ENCODE peak calls at places on chromosomes 11 and 22, in eight cellular contexts. Y, W, X, U, Q, A, B and C are unnamed samples.

GRCh38 chr11:90705661-90706060 is 482.8 kb upstream of the CHORDC1 start:
- DNase-seq in Y (no peak), W (no peak), X (no peak), U (no peak), Q (no peak), A (no peak), B (no peak), C (peak)

GRCh38 chr11:134978388-134979088 is 566.5 kb upstream of the B3GAT1 start:
- DNase-seq in Y (no peak), W (no peak), X (no peak), U (no peak), Q (peak), A (peak), B (no peak), C (peak)

GRCh38 chr22:31818481-31819392 is 64.9 kb downstream of the DEPDC5 start:
- DNase-seq in Y (peak), W (no peak), X (no peak), U (no peak), Q (no peak), A (no peak), B (no peak), C (peak)

GRCh38 chr11:61007971-61008896 is 36.8 kb downstream of the CD6 start:
- DNase-seq in Y (no peak), W (no peak), X (peak), U (no peak), Q (no peak), A (peak), B (peak), C (no peak)

GRCh38 chr11:65310756-65311155 is 3.9 kb upstream of the CDC42EP2 start:
- DNase-seq in Y (no peak), W (no peak), X (no peak), U (no peak), Q (no peak), A (no peak), B (no peak), C (no peak)

GRCh38 chr11:88231894-88232482 is 56.7 kb upstream of the RAB38 start:
- DNase-seq in Y (peak), W (peak), X (no peak), U (no peak), Q (peak), A (peak), B (no peak), C (peak)

GRCh38 chr22:31829505-31829904 is 75.7 kb downstream of the DEPDC5 start:
- DNase-seq in Y (peak), W (no peak), X (no peak), U (no peak), Q (peak), A (peak), B (no peak), C (peak)

GRCh38 chr11:4480577-4481539 is 1.6 kb upstream of the OR52K1 start:
- DNase-seq in Y (peak), W (no peak), X (no peak), U (no peak), Q (no peak), A (no peak), B (no peak), C (peak)

GRCh38 chr11:103488021-103488420 is 378.8 kb downstream of the DYNC2H1 start:
- DNase-seq in Y (peak), W (no peak), X (no peak), U (no peak), Q (no peak), A (no peak), B (no peak), C (no peak)

GRCh38 chr11:68528630-68529029 is 68.1 kb downstream of the PPP6R3 start:
- DNase-seq in Y (no peak), W (peak), X (no peak), U (no peak), Q (peak), A (no peak), B (no peak), C (peak)

GRCh38 chr11:84289381-84289906 is 1003.3 kb upstream of the CCDC90B start:
- DNase-seq in Y (peak), W (no peak), X (no peak), U (no peak), Q (no peak), A (no peak), B (no peak), C (peak)

GRCh38 chr11:5280582-5281102 is 10.9 kb upstream of the HBE1 start:
- DNase-seq in Y (peak), W (peak), X (peak), U (no peak), Q (peak), A (no peak), B (peak), C (peak)

GRCh38 chr11:34548278-34548677 is 34.7 kb upstream of the ELF5 start:
- DNase-seq in Y (no peak), W (no peak), X (no peak), U (no peak), Q (no peak), A (no peak), B (no peak), C (no peak)

GRCh38 chr11:123197711-123198110 is 2.7 kb upstream of the CLMP start:
- DNase-seq in Y (no peak), W (no peak), X (no peak), U (no peak), Q (no peak), A (no peak), B (no peak), C (peak)

GRCh38 chr11:128616158-128616557 is 28.8 kb upstream of the ETS1 start:
- DNase-seq in Y (no peak), W (no peak), X (no peak), U (no peak), Q (no peak), A (peak), B (no peak), C (no peak)

GRCh38 chr11:65067446-65067845 is 9.1 kb upstream of the NAALADL1 start:
- DNase-seq in Y (no peak), W (no peak), X (no peak), U (no peak), Q (no peak), A (no peak), B (no peak), C (no peak)

GRCh38 chr11:131682373-131683015 is 312.1 kb downstream of the NTM start:
- DNase-seq in Y (no peak), W (no peak), X (no peak), U (no peak), Q (no peak), A (no peak), B (peak), C (no peak)

GRCh38 chr22:43925433-43926348 is 2.1 kb downstream of the PNPLA3 start:
- DNase-seq in Y (no peak), W (no peak), X (no peak), U (no peak), Q (peak), A (no peak), B (no peak), C (no peak)

GRCh38 chr11:12494699-12495098 is 117.3 kb downstream of the PARVA start:
- DNase-seq in Y (no peak), W (no peak), X (no peak), U (no peak), Q (no peak), A (no peak), B (no peak), C (peak)

GRCh38 chr11:87019582-87020271 is 18.0 kb upstream of the TMEM135 start:
- DNase-seq in Y (no peak), W (no peak), X (no peak), U (no peak), Q (no peak), A (no peak), B (no peak), C (peak)

GRCh38 chr22:20995329-20996030 is 6.4 kb downstream of the THAP7 start:
- DNase-seq in Y (no peak), W (no peak), X (no peak), U (no peak), Q (no peak), A (no peak), B (no peak), C (no peak)

GRCh38 chr22:36546092-36546804 is 17.3 kb upstream of the EIF3D start:
- DNase-seq in Y (peak), W (peak), X (no peak), U (no peak), Q (no peak), A (peak), B (no peak), C (peak)

GRCh38 chr22:49903322-49904039 is 14.8 kb downstream of the ALG12 start:
- DNase-seq in Y (no peak), W (no peak), X (no peak), U (no peak), Q (peak), A (peak), B (no peak), C (no peak)

GRCh38 chr11:129117595-129118350 is 74.4 kb downstream of the ARHGAP32 start:
- DNase-seq in Y (peak), W (peak), X (peak), U (no peak), Q (peak), A (peak), B (no peak), C (peak)

GRCh38 chr11:2551131-2551530 is 106.3 kb downstream of the KCNQ1 start:
- DNase-seq in Y (no peak), W (no peak), X (no peak), U (no peak), Q (no peak), A (no peak), B (peak), C (no peak)

GRCh38 chr22:43435851-43436535 is 24.2 kb downstream of the MPPED1 start:
- DNase-seq in Y (no peak), W (no peak), X (no peak), U (no peak), Q (no peak), A (no peak), B (peak), C (peak)

GRCh38 chr22:49062155-49063039 is 765.3 kb downstream of the BRD1 start:
- DNase-seq in Y (no peak), W (no peak), X (no peak), U (no peak), Q (peak), A (no peak), B (no peak), C (no peak)

GRCh38 chr11:61384271-61385242 is 7.8 kb upstream of the TMEM216 start:
- DNase-seq in Y (no peak), W (peak), X (no peak), U (no peak), Q (peak), A (no peak), B (no peak), C (peak)

GRCh38 chr11:19201737-19202605 is at the start of gene CSRP3:
- DNase-seq in Y (no peak), W (no peak), X (no peak), U (no peak), Q (no peak), A (no peak), B (no peak), C (no peak)

GRCh38 chr11:64655901-64656601 is 65.0 kb downstream of the SLC22A12 start:
- DNase-seq in Y (no peak), W (no peak), X (no peak), U (no peak), Q (no peak), A (no peak), B (no peak), C (peak)

GRCh38 chr22:19555651-19556050 is 31.4 kb upstream of the CLDN5 start:
- DNase-seq in Y (no peak), W (no peak), X (no peak), U (no peak), Q (no peak), A (no peak), B (no peak), C (no peak)

GRCh38 chr11:65927904-65928397 is 8.7 kb downstream of the DRAP1 start:
- DNase-seq in Y (no peak), W (peak), X (peak), U (no peak), Q (peak), A (no peak), B (no peak), C (peak)

GRCh38 chr22:22552630-22553029 is 6.4 kb downstream of the PRAME start:
- DNase-seq in Y (no peak), W (peak), X (no peak), U (no peak), Q (no peak), A (peak), B (no peak), C (peak)

GRCh38 chr22:26339755-26340154 is 89.3 kb upstream of the ASPHD2 start:
- DNase-seq in Y (no peak), W (no peak), X (no peak), U (no peak), Q (no peak), A (no peak), B (no peak), C (no peak)

GRCh38 chr11:68999093-68999747 is 13.8 kb downstream of the MRGPRF start:
- DNase-seq in Y (no peak), W (no peak), X (peak), U (no peak), Q (no peak), A (no peak), B (peak), C (no peak)

GRCh38 chr11:101860694-101861371 is 54.0 kb upstream of the CEP126 start:
- DNase-seq in Y (peak), W (peak), X (peak), U (no peak), Q (peak), A (peak), B (no peak), C (peak)

GRCh38 chr11:133406493-133406892 is 125.8 kb downstream of the OPCML start:
- DNase-seq in Y (no peak), W (no peak), X (no peak), U (no peak), Q (no peak), A (peak), B (no peak), C (no peak)

GRCh38 chr22:24187731-24188644 is 6.7 kb downstream of the SUSD2 start:
- DNase-seq in Y (no peak), W (no peak), X (no peak), U (no peak), Q (no peak), A (peak), B (peak), C (no peak)

GRCh38 chr22:46147471-46148267 is 2.7 kb upstream of the PPARA start:
- DNase-seq in Y (no peak), W (no peak), X (no peak), U (no peak), Q (peak), A (no peak), B (no peak), C (no peak)

GRCh38 chr22:46149493-46149997 is 781 bp upstream of the PPARA start:
- DNase-seq in Y (no peak), W (peak), X (peak), U (no peak), Q (peak), A (no peak), B (peak), C (no peak)

GRCh38 chr22:46149998-46150549 is at the start of gene PPARA:
- DNase-seq in Y (no peak), W (peak), X (peak), U (no peak), Q (peak), A (peak), B (peak), C (peak)

GRCh38 chr22:46148336-46148735 is 2.0 kb upstream of the PPARA start:
- DNase-seq in Y (no peak), W (no peak), X (peak), U (no peak), Q (peak), A (no peak), B (no peak), C (no peak)

GRCh38 chr22:46148885-46149492 is 1.3 kb upstream of the PPARA start:
- DNase-seq in Y (no peak), W (no peak), X (peak), U (no peak), Q (peak), A (no peak), B (no peak), C (no peak)
- H3K4me3 ChIP-seq in Y (peak), W (peak), X (peak), U (peak), Q (peak), A (no peak), B (peak), C (peak)

GRCh38 chr11:83063073-83063754 is 8.5 kb downstream of the RAB30 start:
- DNase-seq in Y (peak), W (peak), X (no peak), U (no peak), Q (peak), A (no peak), B (no peak), C (peak)
- H3K4me3 ChIP-seq in Y (no peak), W (peak), X (no peak), U (peak), Q (peak), A (no peak), B (no peak), C (no peak)

GRCh38 chr11:78821371-78822306 is 247.0 kb upstream of the NARS2 start:
- DNase-seq in Y (no peak), W (no peak), X (no peak), U (no peak), Q (no peak), A (no peak), B (no peak), C (peak)
- H3K4me3 ChIP-seq in Y (no peak), W (no peak), X (no peak), U (no peak), Q (no peak), A (no peak), B (no peak), C (no peak)

GRCh38 chr11:70826950-70827349 is 425.4 kb downstream of the SHANK2 start:
- DNase-seq in Y (no peak), W (no peak), X (no peak), U (no peak), Q (no peak), A (peak), B (no peak), C (no peak)
- H3K4me3 ChIP-seq in Y (no peak), W (no peak), X (no peak), U (peak), Q (no peak), A (no peak), B (no peak), C (no peak)

DNA sequence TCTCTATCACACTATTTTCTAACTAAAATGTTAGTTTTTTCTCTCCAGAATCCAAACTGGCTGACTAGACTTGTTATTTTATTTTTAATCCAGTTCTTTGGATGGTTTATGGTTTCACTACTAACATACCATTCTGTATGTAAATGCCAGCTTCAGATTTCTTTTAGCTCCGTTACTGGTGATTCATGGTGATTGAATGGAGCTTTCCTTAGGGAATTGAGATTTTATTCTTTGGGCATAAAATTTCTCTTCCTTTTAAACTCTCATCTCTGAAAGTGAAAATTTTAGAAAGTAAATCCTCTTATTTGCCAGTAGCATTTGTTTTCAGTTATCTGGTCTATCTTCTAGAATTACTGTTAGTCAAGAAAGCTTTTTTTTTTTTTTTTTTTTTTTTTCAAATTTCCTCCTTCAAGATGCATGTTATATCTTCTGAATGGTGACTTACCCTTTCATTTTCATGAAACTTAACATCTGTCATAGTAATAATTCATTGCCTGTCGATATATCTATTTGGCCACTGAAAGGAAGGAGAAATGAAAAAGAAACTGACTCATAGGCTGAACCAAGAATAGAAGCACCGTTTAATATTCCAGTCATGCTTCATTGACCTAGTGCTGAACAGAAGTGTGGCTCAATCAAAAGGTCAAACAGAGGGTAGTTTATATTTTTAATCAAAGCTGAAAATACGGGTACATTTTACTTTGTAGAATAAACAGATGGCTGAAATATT is 6.4 kb downstream of the ENDOD1 start:
- DNase-seq in Y (peak), W (peak), X (no peak), U (no peak), Q (no peak), A (no peak), B (no peak), C (peak)
- H3K4me3 ChIP-seq in Y (no peak), W (peak), X (no peak), U (no peak), Q (no peak), A (no peak), B (no peak), C (no peak)

GRCh38 chr22:38924197-38924952 is 33.0 kb upstream of the APOBEC3A start:
- DNase-seq in Y (peak), W (no peak), X (peak), U (no peak), Q (peak), A (no peak), B (peak), C (peak)
- H3K4me3 ChIP-seq in Y (peak), W (no peak), X (no peak), U (peak), Q (no peak), A (peak), B (peak), C (no peak)

GRCh38 chr11:562046-562645 is 1.4 kb downstream of the RASSF7 start:
- DNase-seq in Y (no peak), W (no peak), X (no peak), U (no peak), Q (no peak), A (no peak), B (no peak), C (no peak)
- H3K4me3 ChIP-seq in Y (no peak), W (peak), X (peak), U (peak), Q (peak), A (no peak), B (no peak), C (no peak)

DNA sequence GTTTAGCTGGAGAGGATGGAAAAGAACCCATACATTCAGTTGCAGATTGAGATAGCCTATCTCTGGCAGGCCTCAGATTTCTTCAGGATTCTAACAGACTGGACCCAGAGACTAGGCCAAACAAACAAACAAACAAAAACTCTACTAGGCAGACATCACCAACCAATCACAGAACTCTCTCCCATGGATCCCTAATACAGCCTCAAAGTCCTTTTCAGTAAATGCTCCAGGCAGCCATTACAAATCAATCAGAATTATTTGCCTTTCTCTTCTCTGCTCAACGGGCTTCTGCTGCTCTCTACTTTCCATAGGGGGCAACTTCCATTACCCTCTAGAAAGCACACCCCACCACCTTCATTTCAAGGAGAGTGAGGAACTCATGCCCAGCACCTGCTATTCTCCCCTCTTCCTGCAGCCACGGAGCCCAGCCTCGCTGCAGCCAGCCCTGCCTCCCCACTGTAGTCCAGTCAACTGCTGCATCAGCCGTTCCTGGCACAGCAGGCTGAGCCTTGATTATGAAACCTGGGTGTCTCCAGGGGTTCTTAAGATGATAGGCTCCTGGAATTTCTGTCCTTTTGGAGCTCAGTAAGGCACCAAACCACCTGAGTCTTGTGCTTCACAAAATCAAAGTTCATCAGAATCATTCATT is 19.0 kb upstream of the SMIM35 start:
- DNase-seq in Y (no peak), W (no peak), X (no peak), U (no peak), Q (no peak), A (no peak), B (no peak), C (no peak)
- H3K4me3 ChIP-seq in Y (no peak), W (no peak), X (no peak), U (no peak), Q (no peak), A (no peak), B (no peak), C (no peak)

GRCh38 chr11:59144096-59144495 is 1.4 kb downstream of the FAM111A start:
- DNase-seq in Y (no peak), W (peak), X (no peak), U (no peak), Q (peak), A (no peak), B (no peak), C (no peak)
- H3K4me3 ChIP-seq in Y (peak), W (peak), X (peak), U (peak), Q (peak), A (no peak), B (peak), C (peak)